ENCODE peak calls at places on chromosome 20, in six cellular contexts. I is H9, B is neuronal stem cell, D is IMR-90, Q is H1, X is trophoblast cell. V is an unnamed sample. For H3K4me1, the result is how much of the 10 kb centered on the place peaks cover.

GRCh38 chr20:4737857-4738627 is 16.3 kb downstream of the PRND start:
- DNase-seq in I (no peak), B (no peak), D (no peak), Q (no peak), X (no peak), V (no peak)

GRCh38 chr20:39338977-39339376 is 376.8 kb downstream of the DHX35 start:
- DNase-seq in I (no peak), B (no peak), D (no peak), Q (no peak), X (no peak), V (no peak)

GRCh38 chr20:50691585-50692552 is 527 bp upstream of the RIPOR3 start:
- DNase-seq in I (peak), B (peak), D (peak), Q (no peak), X (no peak), V (peak)

GRCh38 chr20:48983423-48984400 is 62.2 kb downstream of the ARFGEF2 start:
- DNase-seq in I (no peak), B (no peak), D (peak), Q (no peak), X (no peak), V (peak)

GRCh38 chr20:46823271-46823747 is 71.3 kb upstream of the EYA2 start:
- DNase-seq in I (no peak), B (no peak), D (no peak), Q (no peak), X (no peak), V (no peak)

GRCh38 chr20:47854687-47855212 is 69.5 kb upstream of the SULF2 start:
- DNase-seq in I (peak), B (no peak), D (peak), Q (peak), X (no peak), V (peak)

GRCh38 chr20:51525241-51526104 is 17.0 kb downstream of the NFATC2 start:
- DNase-seq in I (no peak), B (no peak), D (no peak), Q (no peak), X (no peak), V (no peak)

GRCh38 chr20:21504323-21504722 is 9.5 kb downstream of the NKX2-2 start:
- DNase-seq in I (no peak), B (no peak), D (no peak), Q (no peak), X (no peak), V (no peak)

GRCh38 chr20:4383966-4384365 is 337.7 kb upstream of the PRND start:
- DNase-seq in I (no peak), B (no peak), D (no peak), Q (no peak), X (no peak), V (no peak)

GRCh38 chr20:15252289-15252688 is 914.9 kb upstream of the FLRT3 start:
- DNase-seq in I (no peak), B (no peak), D (no peak), Q (no peak), X (no peak), V (no peak)

GRCh38 chr20:25360631-25361286 is 29.9 kb downstream of the ABHD12 start:
- DNase-seq in I (no peak), B (no peak), D (peak), Q (no peak), X (no peak), V (peak)

DNA sequence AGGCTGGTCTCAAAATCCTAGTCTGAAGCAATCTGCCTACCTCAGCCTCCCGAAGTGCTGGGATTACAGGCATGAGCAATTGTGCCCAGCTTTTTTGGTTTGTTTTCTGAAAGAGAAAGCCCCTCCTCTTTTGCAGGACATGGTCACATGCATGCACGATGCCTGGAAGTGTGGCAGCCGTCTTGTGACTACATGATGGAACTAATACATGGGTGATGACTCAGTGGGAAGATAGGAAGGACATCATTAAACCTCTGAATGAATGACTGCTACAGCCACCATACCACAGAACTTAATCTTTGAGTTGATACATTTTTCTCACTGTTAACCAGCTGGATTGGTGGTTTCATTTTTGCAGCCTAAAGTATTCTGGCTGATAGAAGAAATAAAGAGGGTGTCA is 13.4 kb upstream of the CTNNBL1 start:
- DNase-seq in I (no peak), B (no peak), D (no peak), Q (no peak), X (peak), V (peak)
- H4K91ac ChIP-seq in I (no peak), B (no peak), D (no peak), Q (no peak), X (no peak), V (no peak)

DNA sequence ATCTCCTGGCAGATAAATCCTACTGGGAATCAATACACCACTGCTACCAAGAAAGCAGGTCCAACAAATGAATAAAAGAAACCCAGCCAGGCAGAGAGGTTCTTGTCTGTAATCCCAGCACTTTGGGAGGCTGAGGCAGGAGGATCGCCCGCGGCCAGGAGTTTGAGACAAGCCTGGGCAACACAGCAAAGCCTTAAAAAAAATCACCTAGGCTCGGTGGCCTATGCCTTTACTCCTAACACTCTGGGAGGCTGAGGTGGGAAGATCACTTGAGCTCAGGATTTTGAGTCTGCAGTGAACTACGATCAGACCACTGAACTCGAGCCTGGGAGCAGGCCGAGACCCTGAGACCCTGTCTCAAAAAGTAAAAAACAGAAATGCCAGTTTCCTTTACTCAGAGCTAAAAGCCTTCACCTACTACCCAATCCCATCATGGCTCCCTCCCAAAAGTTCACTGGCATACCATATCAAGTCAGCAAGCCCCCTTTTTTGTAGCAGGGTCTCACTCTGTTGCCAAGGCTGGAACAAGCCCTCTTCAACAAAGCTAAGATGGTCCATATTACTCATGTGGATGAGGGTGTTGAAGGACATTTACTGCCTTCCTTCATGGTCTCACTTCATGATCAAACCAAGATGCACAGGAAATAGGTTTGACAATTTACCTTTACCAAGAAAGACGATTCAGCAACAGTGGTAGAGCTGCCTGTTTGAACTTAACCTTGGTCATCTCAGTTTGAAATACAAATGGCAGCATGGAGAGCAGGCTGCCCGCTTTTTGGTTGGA is 5.3 kb downstream of the SNX5 start:
- DNase-seq in I (no peak), B (no peak), D (no peak), Q (no peak), X (no peak), V (no peak)
- H3K4me1 ChIP-seq in I (under half), B (under half), D (under half), Q (under half), X (under half), V (under half)

GRCh38 chr20:8212286-8212685 is 80.2 kb downstream of the PLCB1 start:
- DNase-seq in I (no peak), B (no peak), D (peak), Q (no peak), X (no peak), V (peak)
- H4K91ac ChIP-seq in I (no peak), B (no peak), D (no peak), Q (no peak), X (no peak), V (no peak)

DNA sequence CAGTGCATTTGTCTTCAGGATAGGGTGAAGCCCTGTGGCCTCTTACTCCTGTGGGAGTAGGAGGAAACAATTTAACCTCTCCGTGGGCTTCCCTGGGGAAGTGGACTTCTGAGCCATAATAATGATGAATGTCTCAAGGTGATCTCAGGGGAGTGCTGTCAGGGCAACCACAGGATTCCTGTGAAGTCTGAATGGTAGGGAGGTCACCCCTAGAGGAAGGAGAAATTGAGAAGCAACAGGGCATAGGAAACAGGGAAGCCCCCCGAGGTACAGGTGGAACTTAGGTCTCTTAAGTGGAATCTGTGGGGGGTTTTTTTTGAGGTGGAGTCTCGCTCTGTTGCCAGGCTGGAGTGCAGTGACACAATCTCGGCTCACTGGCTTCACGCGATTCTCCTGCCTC is 26.9 kb downstream of the STK35 start:
- DNase-seq in I (no peak), B (no peak), D (no peak), Q (no peak), X (no peak), V (no peak)
- H3K4me1 ChIP-seq in I (under half), B (under half), D (under half), Q (under half), X (under half), V (under half)

GRCh38 chr20:40361916-40362315 is 327.1 kb downstream of the MAFB start:
- DNase-seq in I (no peak), B (no peak), D (no peak), Q (no peak), X (no peak), V (no peak)
- H4K91ac ChIP-seq in I (no peak), B (no peak), D (no peak), Q (no peak), X (no peak), V (no peak)

GRCh38 chr20:38169636-38170035 is 4.6 kb upstream of the TGM2 start:
- DNase-seq in I (no peak), B (no peak), D (no peak), Q (no peak), X (no peak), V (no peak)

GRCh38 chr20:38167466-38167850 is 2.4 kb upstream of the TGM2 start:
- DNase-seq in I (no peak), B (no peak), D (no peak), Q (no peak), X (no peak), V (no peak)

GRCh38 chr20:38170219-38170902 is 5.3 kb upstream of the TGM2 start:
- DNase-seq in I (no peak), B (no peak), D (peak), Q (no peak), X (no peak), V (no peak)

GRCh38 chr20:38167851-38168760 is 3.0 kb upstream of the TGM2 start:
- DNase-seq in I (peak), B (no peak), D (peak), Q (no peak), X (peak), V (peak)

DNA sequence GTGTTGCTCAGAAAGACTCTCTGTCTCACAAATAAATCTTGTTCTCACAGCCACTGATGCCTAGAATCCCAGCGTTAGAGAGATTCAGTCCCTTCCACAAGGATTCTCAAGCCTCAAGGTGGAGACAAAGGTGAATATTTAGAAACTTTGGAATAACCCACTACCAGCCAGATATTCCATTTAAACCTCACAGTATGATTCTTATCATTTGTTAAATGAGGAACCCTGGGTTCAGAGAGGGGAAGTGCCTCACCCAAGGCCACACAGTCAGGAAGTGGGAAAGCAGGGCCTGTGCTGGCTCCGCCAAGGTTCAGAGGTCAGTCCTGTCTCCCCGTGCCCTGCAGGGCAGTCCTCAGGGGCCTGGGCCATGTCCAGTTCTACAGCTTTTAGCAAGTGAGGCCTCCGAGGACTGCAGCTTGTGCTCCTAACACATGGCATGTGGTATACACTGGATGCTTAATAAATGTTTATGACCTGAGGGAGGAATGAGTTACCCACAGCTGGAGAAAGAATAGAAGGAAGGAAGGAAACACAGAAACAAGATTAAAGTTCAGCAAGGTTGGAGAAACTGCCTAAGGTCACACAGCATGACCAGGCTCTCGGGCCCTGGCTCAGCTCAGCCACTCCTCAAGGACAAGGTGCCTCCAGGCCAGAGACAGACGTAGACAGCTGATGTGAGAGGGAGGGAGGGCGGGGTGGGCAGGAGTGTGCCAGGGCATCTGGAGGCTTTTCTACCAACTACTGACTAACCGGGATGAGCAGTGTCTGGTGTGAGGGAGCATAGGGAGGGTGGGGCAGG is 3.9 kb upstream of the TGM2 start:
- DNase-seq in I (no peak), B (no peak), D (no peak), Q (no peak), X (peak), V (peak)
- H3K4me1 ChIP-seq in I (under half), B (under half), D (half or more), Q (under half), X (half or more), V (under half)

GRCh38 chr20:11274137-11274536 is 600.3 kb upstream of the JAG1 start:
- DNase-seq in I (no peak), B (peak), D (peak), Q (no peak), X (peak), V (peak)

GRCh38 chr20:11278461-11278860 is 604.7 kb upstream of the JAG1 start:
- DNase-seq in I (no peak), B (no peak), D (no peak), Q (no peak), X (no peak), V (no peak)

GRCh38 chr20:11281240-11281639 is 607.4 kb upstream of the JAG1 start:
- DNase-seq in I (no peak), B (no peak), D (no peak), Q (no peak), X (no peak), V (no peak)

GRCh38 chr20:11275740-11276139 is 601.9 kb upstream of the JAG1 start:
- DNase-seq in I (no peak), B (no peak), D (no peak), Q (no peak), X (no peak), V (no peak)

DNA sequence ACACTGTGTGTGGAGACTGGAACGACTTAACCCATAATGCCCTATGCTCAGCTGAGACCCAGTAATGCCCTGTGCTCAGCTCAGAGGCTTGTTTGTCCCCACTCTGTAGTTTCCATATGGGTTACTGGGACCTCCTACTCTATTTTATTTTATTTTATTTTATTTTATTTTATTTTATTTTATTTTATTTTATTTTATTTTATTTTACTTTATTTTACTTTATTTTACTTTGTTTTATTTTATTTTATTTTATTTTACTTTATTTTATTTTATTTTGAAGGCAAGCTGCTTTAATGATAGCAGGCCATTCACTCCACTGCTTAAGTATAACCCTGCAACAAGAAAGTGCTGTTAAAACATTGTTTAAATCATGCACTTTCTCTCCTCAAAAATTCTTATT is 603.4 kb upstream of the JAG1 start:
- DNase-seq in I (no peak), B (no peak), D (no peak), Q (no peak), X (no peak), V (no peak)
- H4K91ac ChIP-seq in I (no peak), B (no peak), D (no peak), Q (peak), X (no peak), V (no peak)

DNA sequence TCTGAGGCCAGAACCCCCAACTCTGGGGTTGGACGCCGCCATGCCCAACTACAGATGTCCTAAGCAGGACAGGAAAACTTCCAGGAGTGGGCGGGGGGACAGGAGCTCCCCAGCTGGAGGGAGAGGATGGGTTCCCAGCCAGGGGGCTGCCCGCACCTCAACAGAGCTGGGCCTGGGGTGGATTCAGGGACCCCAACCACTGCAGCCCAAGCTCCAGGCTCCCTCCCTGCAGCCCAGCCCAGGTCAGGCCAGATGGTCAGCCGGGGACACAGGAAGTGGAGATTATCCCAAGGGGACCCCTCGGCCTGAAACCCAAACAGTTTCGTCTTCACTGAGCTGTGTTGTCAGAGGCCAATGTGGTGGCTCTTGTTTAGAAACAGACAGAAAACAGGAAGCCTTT is 9.4 kb downstream of the LAMA5 start:
- DNase-seq in I (no peak), B (no peak), D (no peak), Q (no peak), X (no peak), V (no peak)
- H3K4me1 ChIP-seq in I (under half), B (under half), D (under half), Q (half or more), X (under half), V (half or more)

DNA sequence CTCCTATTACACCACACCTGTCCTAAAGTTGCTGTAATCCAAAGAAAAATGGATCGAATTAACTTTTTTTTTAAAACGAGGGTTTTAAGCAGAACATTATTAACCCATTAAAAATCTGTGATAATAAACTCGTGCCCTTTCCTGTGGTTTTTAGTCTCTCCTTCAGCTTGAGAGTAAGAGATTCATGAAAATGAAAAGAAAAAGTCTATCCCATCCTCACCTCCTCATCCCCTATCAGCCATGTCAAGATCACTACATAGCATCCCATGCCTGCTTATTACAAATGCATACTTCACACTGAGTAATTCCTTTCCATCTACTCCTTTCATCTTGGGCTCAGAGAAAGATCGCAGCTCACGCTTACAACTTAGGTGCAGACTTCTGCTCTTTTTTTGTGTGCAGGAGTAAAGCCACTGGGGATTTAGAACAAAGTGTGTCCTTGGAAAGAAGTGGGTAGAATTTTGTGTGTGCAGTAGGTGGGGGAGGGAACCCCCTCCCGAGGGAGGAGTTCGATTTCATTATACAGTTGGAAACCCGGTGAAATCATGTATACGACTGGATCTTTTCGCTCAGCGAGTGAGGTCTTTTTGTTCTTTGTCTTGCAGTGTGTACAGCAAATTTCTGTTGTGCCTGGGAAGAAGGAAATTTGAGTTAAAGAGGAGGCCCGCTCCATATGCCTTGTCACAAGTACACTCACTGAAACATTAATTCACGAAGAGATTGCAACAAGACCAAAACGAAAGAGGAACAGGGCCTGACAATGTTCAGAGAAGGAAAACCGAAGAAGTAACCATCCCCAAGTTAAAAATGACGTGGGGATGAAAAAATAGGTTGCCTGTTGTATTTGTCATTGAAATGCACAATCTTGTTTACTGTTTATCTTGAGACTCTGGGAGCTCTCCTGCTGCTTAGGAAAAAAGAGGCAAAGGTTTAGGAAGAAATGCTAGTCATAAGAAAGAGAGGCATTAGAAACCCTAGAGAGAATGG is 146.5 kb upstream of the ZNF217 start:
- DNase-seq in I (no peak), B (no peak), D (peak), Q (no peak), X (no peak), V (peak)
- H4K91ac ChIP-seq in I (no peak), B (no peak), D (peak), Q (peak), X (peak), V (no peak)

DNA sequence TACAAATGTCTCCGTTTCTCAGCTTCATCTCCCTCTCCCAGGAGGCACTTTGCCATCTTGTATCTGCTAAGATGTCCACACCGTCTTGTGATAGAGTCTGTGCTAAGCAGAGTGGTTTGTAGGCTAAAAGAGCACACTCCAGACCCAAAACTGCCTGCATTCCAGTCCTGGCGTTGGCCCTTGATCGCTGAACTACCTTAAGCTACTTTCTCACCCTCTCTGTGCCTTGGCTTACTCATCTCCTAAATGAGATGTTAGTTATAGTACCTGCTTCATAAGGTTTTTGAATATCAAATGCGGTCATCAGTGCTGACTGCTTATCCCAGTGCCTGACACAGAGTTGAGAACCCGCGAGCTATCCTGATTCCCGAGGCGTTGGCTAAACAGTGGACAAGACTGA is 14.0 kb downstream of the CASS4 start:
- DNase-seq in I (no peak), B (no peak), D (no peak), Q (no peak), X (no peak), V (no peak)
- H3K4me1 ChIP-seq in I (under half), B (under half), D (under half), Q (under half), X (under half), V (under half)